ENCODE peak calls at places on chromosomes 4 and X, in seven cellular contexts. One of them, this sample, is unnamed.

GRCh38 chrX:80812176-80812575 is 2.5 kb upstream of the BRWD3 start:
- DNase-seq in K562: peak; percentile 12
- DNase-seq in thoracic aorta: no peak
- DNase-seq in fibroblast of mammary gland: no peak
- DNase-seq in AG04449: no peak
- DNase-seq in astrocyte of the cerebellum: no peak
- DNase-seq in MM.1S: peak; percentile 53
- DNase-seq in this sample: no peak

GRCh38 chr4:147371661-147372060 is 109.2 kb upstream of the EDNRA start:
- DNase-seq in astrocyte of the cerebellum: no peak
- DNase-seq in AG04449: no peak
- DNase-seq in thoracic aorta: no peak
- DNase-seq in fibroblast of mammary gland: peak; percentile 90
- DNase-seq in MM.1S: no peak
- DNase-seq in K562: no peak
- DNase-seq in this sample: no peak

GRCh38 chr4:40150932-40151331 is 45.9 kb upstream of the RHOH start:
- DNase-seq in astrocyte of the cerebellum: no peak
- DNase-seq in K562: no peak
- DNase-seq in fibroblast of mammary gland: no peak
- DNase-seq in MM.1S: no peak
- DNase-seq in thoracic aorta: no peak
- DNase-seq in AG04449: no peak
- DNase-seq in this sample: no peak

GRCh38 chrX:11103006-11103405 is 8.1 kb upstream of the HCCS start:
- DNase-seq in astrocyte of the cerebellum: no peak
- DNase-seq in MM.1S: no peak
- DNase-seq in AG04449: no peak
- DNase-seq in K562: no peak
- DNase-seq in thoracic aorta: no peak
- DNase-seq in fibroblast of mammary gland: no peak
- DNase-seq in this sample: no peak

GRCh38 chrX:80573275-80573674 is 153.0 kb downstream of the TENT5D start:
- DNase-seq in MM.1S: no peak
- DNase-seq in fibroblast of mammary gland: no peak
- DNase-seq in astrocyte of the cerebellum: no peak
- DNase-seq in thoracic aorta: no peak
- DNase-seq in K562: no peak
- DNase-seq in AG04449: no peak
- DNase-seq in this sample: no peak

GRCh38 chr4:152047451-152047850 is 286.6 kb upstream of the GATB start:
- DNase-seq in astrocyte of the cerebellum: no peak
- DNase-seq in fibroblast of mammary gland: no peak
- DNase-seq in K562: no peak
- DNase-seq in MM.1S: no peak
- DNase-seq in AG04449: no peak
- DNase-seq in thoracic aorta: no peak
- DNase-seq in this sample: no peak

GRCh38 chr4:165210566-165210965 is 3.2 kb downstream of the KLHL2 start:
- DNase-seq in K562: no peak
- DNase-seq in thoracic aorta: no peak
- DNase-seq in AG04449: no peak
- DNase-seq in MM.1S: no peak
- DNase-seq in fibroblast of mammary gland: no peak
- DNase-seq in astrocyte of the cerebellum: no peak
- DNase-seq in this sample: no peak

GRCh38 chr4:102868153-102868781 is 525 bp upstream of the CISD2 start:
- DNase-seq in fibroblast of mammary gland: no peak
- DNase-seq in thoracic aorta: no peak
- DNase-seq in AG04449: no peak
- DNase-seq in K562: peak; percentile 29
- DNase-seq in astrocyte of the cerebellum: no peak
- DNase-seq in MM.1S: no peak
- DNase-seq in this sample: peak; percentile 3

GRCh38 chr4:181770971-181771370 is 472.2 kb upstream of the TENM3 start:
- DNase-seq in astrocyte of the cerebellum: no peak
- DNase-seq in fibroblast of mammary gland: no peak
- DNase-seq in MM.1S: no peak
- DNase-seq in AG04449: no peak
- DNase-seq in thoracic aorta: no peak
- DNase-seq in K562: no peak
- DNase-seq in this sample: no peak

GRCh38 chr4:152676052-152676854 is 3.5 kb downstream of the TMEM154 start:
- DNase-seq in K562: no peak
- DNase-seq in astrocyte of the cerebellum: no peak
- DNase-seq in AG04449: no peak
- DNase-seq in thoracic aorta: no peak
- DNase-seq in MM.1S: peak; percentile 38
- DNase-seq in fibroblast of mammary gland: no peak
- DNase-seq in this sample: no peak

GRCh38 chrX:132094169-132094568 is 33.7 kb downstream of the FRMD7 start:
- DNase-seq in fibroblast of mammary gland: peak; percentile 67
- DNase-seq in astrocyte of the cerebellum: peak; percentile 69
- DNase-seq in MM.1S: no peak
- DNase-seq in K562: no peak
- DNase-seq in AG04449: no peak
- DNase-seq in thoracic aorta: no peak
- DNase-seq in this sample: no peak

GRCh38 chrX:132086717-132087116 is 41.1 kb downstream of the FRMD7 start:
- DNase-seq in MM.1S: no peak
- DNase-seq in astrocyte of the cerebellum: no peak
- DNase-seq in AG04449: peak; percentile 29
- DNase-seq in fibroblast of mammary gland: peak; percentile 12
- DNase-seq in thoracic aorta: no peak
- DNase-seq in K562: no peak
- DNase-seq in this sample: no peak

GRCh38 chrX:132093239-132093860 is 34.5 kb downstream of the FRMD7 start:
- DNase-seq in MM.1S: no peak
- DNase-seq in thoracic aorta: no peak
- DNase-seq in K562: no peak
- DNase-seq in AG04449: no peak
- DNase-seq in fibroblast of mammary gland: no peak
- DNase-seq in astrocyte of the cerebellum: no peak
- DNase-seq in this sample: no peak

GRCh38 chrX:132092439-132093065 is 35.3 kb downstream of the FRMD7 start:
- DNase-seq in thoracic aorta: peak; percentile 29
- DNase-seq in AG04449: no peak
- DNase-seq in K562: peak; percentile 77
- DNase-seq in astrocyte of the cerebellum: peak; percentile 43
- DNase-seq in fibroblast of mammary gland: peak; percentile 75
- DNase-seq in MM.1S: peak; percentile 56
- DNase-seq in this sample: peak; percentile 73

GRCh38 chrX:132090370-132091152 is 37.3 kb downstream of the FRMD7 start:
- DNase-seq in fibroblast of mammary gland: no peak
- DNase-seq in AG04449: no peak
- DNase-seq in MM.1S: no peak
- DNase-seq in K562: no peak
- DNase-seq in thoracic aorta: no peak
- DNase-seq in astrocyte of the cerebellum: no peak
- DNase-seq in this sample: no peak
- TF ChIP-seq CTCF in fibroblast of mammary gland: no peak
- TF ChIP-seq CTCF in AG04449: no peak
- TF ChIP-seq CTCF in MM.1S: no peak
- TF ChIP-seq CTCF in K562: no peak
- TF ChIP-seq CTCF in thoracic aorta: no peak
- TF ChIP-seq CTCF in astrocyte of the cerebellum: no peak
- TF ChIP-seq CTCF in this sample: no peak

DNA sequence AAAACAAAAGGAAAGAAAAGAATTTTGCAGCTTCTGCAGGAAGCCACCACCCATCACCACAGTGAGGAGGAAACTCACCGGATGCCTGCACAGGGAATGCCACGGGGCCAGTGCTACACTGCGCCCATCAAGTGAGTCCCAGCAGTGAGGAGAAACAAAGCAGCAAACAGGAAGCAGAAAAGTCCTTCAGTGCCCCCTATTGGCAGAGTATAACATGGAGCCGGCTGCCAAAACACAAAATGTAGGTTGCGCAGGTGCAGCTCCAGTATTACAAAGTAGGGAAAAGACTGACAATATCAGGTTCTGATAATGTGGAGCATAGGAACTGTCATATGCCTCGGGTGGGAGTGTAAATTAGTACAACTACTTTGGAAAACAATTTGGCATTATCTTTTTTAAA is 23.3 kb upstream of the SCML2 start:
- DNase-seq in AG04449: no peak
- DNase-seq in astrocyte of the cerebellum: no peak
- DNase-seq in fibroblast of mammary gland: peak; percentile 20
- DNase-seq in MM.1S: peak; percentile 30
- DNase-seq in thoracic aorta: no peak
- DNase-seq in K562: peak; percentile 48
- DNase-seq in this sample: peak; percentile 18
- TF ChIP-seq CTCF in AG04449: peak; percentile 50
- TF ChIP-seq CTCF in astrocyte of the cerebellum: peak; percentile 46
- TF ChIP-seq CTCF in fibroblast of mammary gland: peak; percentile 55
- TF ChIP-seq CTCF in MM.1S: peak; percentile 62
- TF ChIP-seq CTCF in thoracic aorta: peak; percentile 29
- TF ChIP-seq CTCF in K562: peak; percentile 63
- TF ChIP-seq CTCF in this sample: peak; percentile 48

GRCh38 chrX:50204364-50204899 is at the start of gene CCNB3:
- DNase-seq in thoracic aorta: no peak
- DNase-seq in MM.1S: peak; percentile 77
- DNase-seq in AG04449: no peak
- DNase-seq in fibroblast of mammary gland: peak; percentile 76
- DNase-seq in K562: peak; percentile 68
- DNase-seq in astrocyte of the cerebellum: peak; percentile 35
- DNase-seq in this sample: peak; percentile 61
- TF ChIP-seq CTCF in thoracic aorta: peak; percentile 53
- TF ChIP-seq CTCF in MM.1S: peak; percentile 47
- TF ChIP-seq CTCF in AG04449: peak; percentile 48
- TF ChIP-seq CTCF in fibroblast of mammary gland: peak; percentile 68
- TF ChIP-seq CTCF in K562: peak; percentile 98
- TF ChIP-seq CTCF in astrocyte of the cerebellum: peak; percentile 65
- TF ChIP-seq CTCF in this sample: peak; percentile 64

DNA sequence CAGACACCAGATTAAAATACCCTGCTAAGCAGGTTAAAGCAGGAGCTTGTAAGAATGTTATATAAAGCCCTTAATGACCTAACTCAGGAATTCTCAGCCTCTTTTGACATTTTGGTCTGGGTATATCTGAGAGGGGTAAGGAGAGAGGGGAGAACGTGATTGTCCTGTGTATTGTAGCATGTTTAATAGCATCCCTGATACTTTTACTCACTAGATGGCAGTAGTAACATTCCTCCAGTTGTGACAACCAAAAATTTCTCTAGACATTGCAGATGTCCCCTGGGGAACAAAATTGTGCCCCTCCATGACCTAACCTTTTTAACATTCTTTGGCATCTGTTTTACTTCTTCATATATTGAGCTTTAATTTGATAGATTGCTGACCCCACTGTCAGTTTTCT is 17.9 kb downstream of the SMARCA5 start:
- DNase-seq in fibroblast of mammary gland: peak; percentile 16
- DNase-seq in thoracic aorta: no peak
- DNase-seq in MM.1S: peak; percentile 18
- DNase-seq in astrocyte of the cerebellum: no peak
- DNase-seq in K562: peak; percentile 25
- DNase-seq in AG04449: no peak
- DNase-seq in this sample: no peak
- TF ChIP-seq CTCF in fibroblast of mammary gland: peak; percentile 48
- TF ChIP-seq CTCF in thoracic aorta: peak; percentile 19
- TF ChIP-seq CTCF in MM.1S: peak; percentile 34
- TF ChIP-seq CTCF in astrocyte of the cerebellum: peak; percentile 57
- TF ChIP-seq CTCF in K562: no peak
- TF ChIP-seq CTCF in AG04449: peak; percentile 22
- TF ChIP-seq CTCF in this sample: no peak

GRCh38 chrX:7067266-7067665 is 80.2 kb upstream of the STS start:
- DNase-seq in thoracic aorta: no peak
- DNase-seq in K562: no peak
- DNase-seq in MM.1S: no peak
- DNase-seq in fibroblast of mammary gland: no peak
- DNase-seq in astrocyte of the cerebellum: no peak
- DNase-seq in AG04449: no peak
- DNase-seq in this sample: no peak

GRCh38 chrX:7069556-7069955 is 78.0 kb upstream of the STS start:
- DNase-seq in thoracic aorta: no peak
- DNase-seq in astrocyte of the cerebellum: no peak
- DNase-seq in K562: no peak
- DNase-seq in AG04449: no peak
- DNase-seq in MM.1S: no peak
- DNase-seq in fibroblast of mammary gland: no peak
- DNase-seq in this sample: no peak

GRCh38 chrX:7071390-7071789 is 76.1 kb upstream of the STS start:
- DNase-seq in MM.1S: no peak
- DNase-seq in K562: no peak
- DNase-seq in astrocyte of the cerebellum: no peak
- DNase-seq in fibroblast of mammary gland: no peak
- DNase-seq in AG04449: no peak
- DNase-seq in thoracic aorta: no peak
- DNase-seq in this sample: no peak

GRCh38 chrX:7065473-7065872 is 82.0 kb upstream of the STS start:
- DNase-seq in astrocyte of the cerebellum: no peak
- DNase-seq in AG04449: no peak
- DNase-seq in fibroblast of mammary gland: no peak
- DNase-seq in K562: no peak
- DNase-seq in thoracic aorta: no peak
- DNase-seq in MM.1S: no peak
- DNase-seq in this sample: no peak

DNA sequence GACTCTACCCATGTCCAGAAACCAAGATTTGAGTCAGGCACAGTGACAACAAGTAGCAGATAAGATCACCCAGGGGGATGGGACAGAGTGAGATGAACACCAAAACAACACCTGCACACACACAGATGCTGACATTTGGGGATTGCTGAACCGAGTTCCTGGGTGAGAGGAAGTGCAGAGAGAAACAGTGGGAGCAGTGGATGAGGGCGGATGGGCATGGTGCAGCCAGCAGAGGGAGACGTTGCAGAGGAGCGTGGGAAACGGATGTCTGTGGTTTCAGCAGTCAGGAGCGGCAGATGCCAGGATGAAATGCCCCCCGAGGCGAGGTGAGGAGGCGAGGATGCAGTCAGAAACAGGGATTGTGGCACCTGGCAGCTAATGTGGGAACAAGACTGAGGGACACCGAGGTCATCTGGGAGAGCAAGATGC is 78.6 kb upstream of the STS start:
- DNase-seq in thoracic aorta: no peak
- DNase-seq in fibroblast of mammary gland: no peak
- DNase-seq in AG04449: no peak
- DNase-seq in MM.1S: no peak
- DNase-seq in astrocyte of the cerebellum: no peak
- DNase-seq in K562: no peak
- DNase-seq in this sample: no peak
- TF ChIP-seq CTCF in thoracic aorta: no peak
- TF ChIP-seq CTCF in fibroblast of mammary gland: peak; percentile 15
- TF ChIP-seq CTCF in AG04449: peak; percentile 30
- TF ChIP-seq CTCF in MM.1S: no peak
- TF ChIP-seq CTCF in astrocyte of the cerebellum: peak; percentile 47
- TF ChIP-seq CTCF in K562: no peak
- TF ChIP-seq CTCF in this sample: no peak

GRCh38 chrX:84909151-84909550 is 94.5 kb upstream of the APOOL start:
- DNase-seq in K562: no peak
- DNase-seq in fibroblast of mammary gland: peak; percentile 18
- DNase-seq in thoracic aorta: no peak
- DNase-seq in astrocyte of the cerebellum: no peak
- DNase-seq in MM.1S: no peak
- DNase-seq in AG04449: no peak
- DNase-seq in this sample: no peak

GRCh38 chrX:84907324-84907946 is 96.2 kb upstream of the APOOL start:
- DNase-seq in fibroblast of mammary gland: peak; percentile 56
- DNase-seq in AG04449: no peak
- DNase-seq in MM.1S: peak; percentile 13
- DNase-seq in K562: peak; percentile 3
- DNase-seq in astrocyte of the cerebellum: no peak
- DNase-seq in thoracic aorta: no peak
- DNase-seq in this sample: no peak
- TF ChIP-seq CTCF in fibroblast of mammary gland: peak; percentile 35
- TF ChIP-seq CTCF in AG04449: no peak
- TF ChIP-seq CTCF in MM.1S: peak; percentile 30
- TF ChIP-seq CTCF in K562: no peak
- TF ChIP-seq CTCF in astrocyte of the cerebellum: no peak
- TF ChIP-seq CTCF in thoracic aorta: peak; percentile 38
- TF ChIP-seq CTCF in this sample: peak; percentile 27